ENCODE peak calls at places on chromosomes 7 and 10, in seven cellular contexts. S is fibroblast of pulmonary artery; O is fibroblast of villous mesenchyme; D is activated T-helper 1 cell treated with anti-CD3 and anti-CD28 coated beads, Interleukin-2, amount 50 U/mL, for 16 hours; X is CD8-positive, alpha-beta memory T cell; B is renal cortical epithelial cell; T is NCI-H2081 treated with DMSO at 0.1 percent for 48 hours. N is an unnamed sample.
A peak's percentile ranks its signal among the peaks of the same experiment; 100 is the strongest.

GRCh38 chr7:39609084-39609461 is 14.3 kb upstream of the RALA start:
- DNase-seq in D (no peak), B (no peak), O (peak; percentile 51), S (peak; percentile 89), X (no peak), T (no peak), N (no peak)

GRCh38 chr10:34578468-34578867 is 236.6 kb downstream of the PARD3 start:
- DNase-seq in T (no peak), D (no peak), S (no peak), X (no peak), O (no peak), B (no peak), N (no peak)

GRCh38 chr10:127612-128432 is 7.4 kb upstream of the ZMYND11 start:
- DNase-seq in X (peak; percentile 27), D (no peak), O (no peak), T (no peak), S (no peak), B (no peak), N (no peak)

GRCh38 chr7:82183633-82184032 is 259.9 kb downstream of the CACNA2D1 start:
- DNase-seq in B (peak; percentile 76), D (no peak), X (no peak), T (no peak), O (peak; percentile 62), S (peak; percentile 73), N (no peak)

GRCh38 chr7:1236831-1237701 is 4.4 kb downstream of the UNCX start:
- DNase-seq in T (no peak), B (no peak), X (no peak), S (no peak), D (no peak), O (no peak), N (no peak)

GRCh38 chr7:107077699-107078516 is 33.4 kb downstream of the PRKAR2B start:
- DNase-seq in D (no peak), S (no peak), X (no peak), B (no peak), T (no peak), O (no peak), N (no peak)

GRCh38 chr10:48382982-48383381 is 76.5 kb downstream of the MAPK8 start:
- DNase-seq in X (no peak), T (no peak), O (peak; percentile 34), S (no peak), D (no peak), B (no peak), N (no peak)

GRCh38 chr10:111209666-111210065 is 132.8 kb downstream of the ADRA2A start:
- DNase-seq in S (no peak), X (no peak), B (no peak), T (no peak), O (no peak), D (no peak), N (no peak)

GRCh38 chr10:61314273-61314672 is 138.9 kb downstream of the TMEM26 start:
- DNase-seq in S (no peak), B (no peak), T (no peak), O (no peak), X (no peak), D (no peak), N (no peak)

GRCh38 chr10:124736491-124737136 is 7.6 kb downstream of the FAM53B start:
- DNase-seq in B (peak; percentile 71), X (no peak), O (peak; percentile 88), T (no peak), S (peak; percentile 90), D (no peak), N (no peak)

GRCh38 chr7:100673942-100674431 is 447 bp downstream of the GNB2 start:
- DNase-seq in S (no peak), B (no peak), O (peak; percentile 19), X (no peak), T (no peak), D (no peak), N (peak; percentile 33)

GRCh38 chr10:89369142-89370105 is 8.4 kb upstream of the IFIT1B start:
- DNase-seq in B (peak; percentile 58), S (peak; percentile 75), T (no peak), O (peak; percentile 65), X (no peak), D (no peak), N (no peak)

GRCh38 chr7:84982199-84982598 is 204.7 kb downstream of the SEMA3D start:
- DNase-seq in O (no peak), D (no peak), S (no peak), X (no peak), T (no peak), B (no peak), N (no peak)

GRCh38 chr7:110573862-110574528 is 516.9 kb upstream of the LRRN3 start:
- DNase-seq in T (no peak), D (no peak), B (peak; percentile 89), O (peak; percentile 74), S (peak; percentile 15), X (no peak), N (no peak)

GRCh38 chr10:26502988-26503387 is 64.8 kb downstream of the APBB1IP start:
- DNase-seq in S (no peak), D (no peak), B (no peak), X (no peak), T (no peak), O (no peak), N (no peak)

GRCh38 chr7:76054129-76055120 is 6.5 kb downstream of the MDH2 start:
- DNase-seq in S (peak; percentile 48), B (peak; percentile 94), X (no peak), T (peak; percentile 58), D (no peak), O (peak; percentile 84), N (no peak)

GRCh38 chr10:119341236-119342016 is 134.1 kb downstream of the GRK5 start:
- DNase-seq in D (peak; percentile 20), O (peak; percentile 86), S (peak; percentile 66), X (no peak), T (no peak), B (peak; percentile 75), N (peak; percentile 52)

GRCh38 chr7:87926581-87927461 is 7.2 kb upstream of the ADAM22 start:
- DNase-seq in S (peak; percentile 20), B (peak; percentile 60), X (no peak), T (no peak), O (peak; percentile 38), D (no peak), N (no peak)

GRCh38 chr7:111517441-111518037 is 44.8 kb downstream of the IMMP2L start:
- DNase-seq in O (no peak), S (no peak), X (no peak), D (no peak), T (no peak), B (peak; percentile 95), N (no peak)

GRCh38 chr10:80104066-80104926 is 25.8 kb downstream of the TMEM254 start:
- DNase-seq in T (no peak), X (peak; percentile 5), D (no peak), O (peak; percentile 80), S (peak; percentile 86), B (no peak), N (no peak)

GRCh38 chr10:43816351-43817321 is 168.0 kb upstream of the ZNF32 start:
- DNase-seq in S (peak; percentile 98), X (peak; percentile 71), D (peak; percentile 38), B (no peak), T (no peak), O (peak; percentile 98), N (peak; percentile 65)

GRCh38 chr7:96241834-96242233 is 80.1 kb downstream of the SLC25A13 start:
- DNase-seq in T (no peak), S (no peak), X (no peak), D (no peak), B (peak; percentile 73), O (no peak), N (no peak)

GRCh38 chr7:24715661-24716479 is 41.4 kb downstream of the GSDME start:
- DNase-seq in D (no peak), X (no peak), B (peak; percentile 39), T (no peak), O (peak; percentile 41), S (peak; percentile 59), N (no peak)

GRCh38 chr7:44914992-44915607 is 29.8 kb upstream of the PURB start:
- DNase-seq in B (no peak), T (no peak), S (no peak), X (peak; percentile 75), O (no peak), D (no peak), N (peak; percentile 49)

GRCh38 chr7:7614066-7614738 is 26.4 kb upstream of the UMAD1 start:
- DNase-seq in X (no peak), S (no peak), B (no peak), D (no peak), T (no peak), O (no peak), N (no peak)

GRCh38 chr10:50416181-50416824 is 165.0 kb upstream of the ASAH2 start:
- DNase-seq in T (no peak), B (no peak), D (no peak), S (peak; percentile 47), O (peak; percentile 24), X (no peak), N (no peak)

GRCh38 chr10:81696609-81697388 is 178.2 kb upstream of the NRG3 start:
- DNase-seq in B (peak; percentile 46), D (no peak), X (no peak), S (no peak), T (no peak), O (no peak), N (no peak)

GRCh38 chr10:64813391-64813790 is 1292.2 kb downstream of the REEP3 start:
- DNase-seq in S (no peak), O (no peak), X (no peak), D (no peak), B (no peak), T (no peak), N (no peak)

GRCh38 chr7:111112439-111112838 is 21.5 kb downstream of the LRRN3 start:
- DNase-seq in T (no peak), B (no peak), D (no peak), S (peak; percentile 21), O (no peak), X (no peak), N (no peak)